ENCODE peak calls at places on chromosome 3, in nine cellular contexts. Y is adrenal gland, T is trophoblast cell, P is HFF-Myc, S is astrocyte, L is fibroblast of mammary gland, B is psoas muscle, F is fibroblast of lung, W is HepG2. O is an unnamed sample.

GRCh38 chr3:13452490-13453335 is 27.4 kb upstream of the HDAC11 start:
- DNase-seq in Y (peak; percentile 43), T (peak; percentile 90), P (no peak), S (peak; percentile 30), L (peak; percentile 39), B (no peak), F (peak; percentile 63), W (peak; percentile 63), O (peak; percentile 64)

GRCh38 chr3:88150371-88150770 is 612 bp downstream of the C3orf38 start:
- DNase-seq in Y (no peak), T (peak; percentile 29), P (no peak), S (peak; percentile 4), L (peak; percentile 17), B (no peak), F (no peak), W (no peak), O (peak; percentile 67)

GRCh38 chr3:111667621-111668239 is 72.6 kb upstream of the ZBED2 start:
- DNase-seq in Y (peak; percentile 48), T (peak; percentile 42), P (no peak), S (no peak), L (peak; percentile 33), B (no peak), F (peak; percentile 43), W (no peak), O (peak; percentile 86)

GRCh38 chr3:40386213-40386612 is 771 bp upstream of the ENTPD3 start:
- DNase-seq in Y (no peak), T (no peak), P (no peak), S (no peak), L (no peak), B (no peak), F (no peak), W (no peak), O (no peak)

GRCh38 chr3:16204751-16205150 is 30.3 kb downstream of the GALNT15 start:
- DNase-seq in Y (no peak), T (no peak), P (no peak), S (no peak), L (no peak), B (no peak), F (no peak), W (no peak), O (no peak)

GRCh38 chr3:79199966-79200365 is 567.8 kb downstream of the ROBO1 start:
- DNase-seq in Y (no peak), T (no peak), P (no peak), S (peak; percentile 38), L (peak; percentile 3), B (no peak), F (no peak), W (no peak), O (no peak)

GRCh38 chr3:14134291-14134690 is 9.4 kb downstream of the TMEM43 start:
- DNase-seq in Y (no peak), T (no peak), P (no peak), S (no peak), L (no peak), B (no peak), F (no peak), W (no peak), O (no peak)

GRCh38 chr3:101643861-101644613 is 32.9 kb downstream of the ZBTB11 start:
- DNase-seq in Y (peak; percentile 68), T (peak; percentile 89), P (peak; percentile 62), S (peak; percentile 74), L (peak; percentile 79), B (no peak), F (peak; percentile 44), W (no peak), O (peak; percentile 21)

DNA sequence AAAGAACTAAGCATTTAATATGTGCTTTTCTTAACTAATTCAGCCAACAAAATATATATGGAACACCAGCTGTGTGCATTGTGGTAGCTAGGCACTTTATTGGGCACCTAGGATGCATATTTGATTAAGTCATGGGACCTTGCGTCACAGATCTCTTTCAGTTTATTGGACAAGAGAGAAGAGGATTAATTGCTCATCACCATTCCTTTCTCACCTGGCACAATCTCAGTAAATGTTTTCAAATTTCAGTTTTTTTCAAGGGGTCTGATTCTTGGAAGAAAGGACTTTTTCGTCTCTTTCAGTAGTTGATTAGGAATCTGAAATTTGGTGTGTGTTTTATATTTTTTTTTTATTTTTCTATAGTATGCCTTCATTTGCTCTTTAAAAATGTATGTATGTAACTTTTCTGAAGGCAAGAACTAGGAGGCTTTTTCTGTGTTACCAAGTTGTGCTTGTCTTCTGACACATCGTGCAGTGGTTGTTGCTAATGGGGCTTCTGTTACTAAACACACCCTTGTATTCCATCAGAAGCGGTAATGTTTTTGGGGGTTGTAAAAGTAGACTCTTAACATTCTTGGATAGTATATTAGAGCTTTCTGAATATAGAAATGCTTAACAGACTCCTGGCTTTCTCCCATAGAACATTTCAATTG is 2.2 kb downstream of the TIPARP start:
- DNase-seq in Y (no peak), T (no peak), P (no peak), S (peak; percentile 31), L (peak; percentile 57), B (no peak), F (no peak), W (no peak), O (no peak)
- H3K4me3 ChIP-seq in Y (peak overlapping the region; percentile 82), T (no peak overlapping the region), P (peak overlapping the region; percentile 83), S (peak overlapping the region; percentile 94), L (peak overlapping the region; percentile 73), B (peak overlapping the region; percentile 88), F (peak overlapping the region; percentile 88), W (peak overlapping the region; percentile 76), O (peak overlapping the region; percentile 95)

GRCh38 chr3:186993940-186994670 is 63.8 kb downstream of the ST6GAL1 start:
- DNase-seq in Y (no peak), T (no peak), P (no peak), S (no peak), L (no peak), B (no peak), F (no peak), W (no peak), O (peak; percentile 62)

GRCh38 chr3:186993210-186993782 is 63.0 kb downstream of the ST6GAL1 start:
- DNase-seq in Y (no peak), T (no peak), P (no peak), S (no peak), L (no peak), B (no peak), F (no peak), W (no peak), O (no peak)

GRCh38 chr3:186998937-186999368 is 68.6 kb downstream of the ST6GAL1 start:
- DNase-seq in Y (no peak), T (peak; percentile 30), P (no peak), S (no peak), L (no peak), B (no peak), F (no peak), W (no peak), O (no peak)

GRCh38 chr3:186997061-186998054 is 67.0 kb downstream of the ST6GAL1 start:
- DNase-seq in Y (no peak), T (no peak), P (no peak), S (no peak), L (no peak), B (no peak), F (no peak), W (no peak), O (peak; percentile 60)

DNA sequence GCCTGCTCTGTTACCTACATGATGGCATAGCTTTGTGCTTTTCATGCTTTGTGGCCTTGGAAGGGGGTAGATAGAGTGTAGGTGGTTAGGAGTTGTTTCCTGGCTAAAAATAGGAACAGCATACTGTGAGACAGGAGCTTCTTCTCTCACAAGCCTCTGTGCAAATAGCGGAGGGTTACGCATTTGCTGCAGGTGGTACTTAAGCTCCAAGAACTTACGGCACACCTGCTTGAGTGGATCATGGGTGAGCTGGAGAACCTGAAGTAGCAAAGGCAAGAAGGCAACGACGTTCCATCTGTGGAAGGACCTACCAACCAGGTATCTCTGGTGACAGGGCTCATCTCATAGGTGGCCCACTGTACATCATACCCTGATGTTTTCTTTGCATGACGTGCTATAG is 66.0 kb downstream of the ST6GAL1 start:
- DNase-seq in Y (no peak), T (no peak), P (no peak), S (no peak), L (no peak), B (no peak), F (no peak), W (no peak), O (peak; percentile 83)
- H3K4me3 ChIP-seq in Y (no peak overlapping the region), T (no peak overlapping the region), P (no peak overlapping the region), S (no peak overlapping the region), L (no peak overlapping the region), B (no peak overlapping the region), F (no peak overlapping the region), W (no peak overlapping the region), O (peak overlapping the region; percentile 72)

GRCh38 chr3:10962481-10963036 is 30.0 kb upstream of the SLC6A1 start:
- DNase-seq in Y (no peak), T (no peak), P (no peak), S (no peak), L (no peak), B (no peak), F (no peak), W (no peak), O (no peak)

GRCh38 chr3:10956531-10956930 is 36.0 kb upstream of the SLC6A1 start:
- DNase-seq in Y (no peak), T (no peak), P (no peak), S (no peak), L (no peak), B (no peak), F (no peak), W (no peak), O (no peak)

GRCh38 chr3:10956991-10957390 is 35.6 kb upstream of the SLC6A1 start:
- DNase-seq in Y (no peak), T (no peak), P (no peak), S (no peak), L (no peak), B (peak; percentile 63), F (no peak), W (no peak), O (no peak)

GRCh38 chr3:10957976-10958749 is 34.4 kb upstream of the SLC6A1 start:
- DNase-seq in Y (no peak), T (no peak), P (no peak), S (no peak), L (no peak), B (peak; percentile 83), F (no peak), W (no peak), O (no peak)

DNA sequence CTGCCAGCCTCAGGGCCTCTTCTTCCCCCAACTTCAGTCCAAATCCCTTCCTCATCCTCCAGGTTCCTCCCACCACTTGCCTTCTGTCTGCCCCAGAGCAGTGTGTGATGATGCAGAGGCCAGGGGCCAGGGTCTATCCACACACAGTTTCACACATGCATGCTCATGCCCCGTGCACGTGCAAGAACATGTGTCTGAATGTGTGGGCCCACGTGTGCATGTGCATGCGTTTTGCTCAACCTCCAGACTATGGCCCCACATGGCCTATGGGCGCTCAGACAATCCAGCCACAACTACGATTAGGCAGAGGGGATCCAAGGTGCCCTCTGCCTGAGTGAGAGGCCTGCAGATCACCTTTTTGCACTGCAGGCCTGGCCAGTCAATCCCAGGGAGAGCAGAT is 32.3 kb upstream of the SLC6A1 start:
- DNase-seq in Y (no peak), T (no peak), P (no peak), S (no peak), L (no peak), B (no peak), F (no peak), W (no peak), O (no peak)
- H3K4me3 ChIP-seq in Y (no peak overlapping the region), T (no peak overlapping the region), P (no peak overlapping the region), S (no peak overlapping the region), L (no peak overlapping the region), B (no peak overlapping the region), F (no peak overlapping the region), W (no peak overlapping the region), O (no peak overlapping the region)

GRCh38 chr3:177692304-177692703 is 495.0 kb upstream of the TBL1XR1 start:
- DNase-seq in Y (no peak), T (no peak), P (no peak), S (no peak), L (no peak), B (no peak), F (no peak), W (no peak), O (no peak)

GRCh38 chr3:177694951-177695350 is 497.7 kb upstream of the TBL1XR1 start:
- DNase-seq in Y (no peak), T (peak; percentile 12), P (no peak), S (no peak), L (no peak), B (no peak), F (no peak), W (no peak), O (no peak)

GRCh38 chr3:177694316-177694715 is 497.0 kb upstream of the TBL1XR1 start:
- DNase-seq in Y (no peak), T (no peak), P (peak; percentile 85), S (peak; percentile 59), L (peak; percentile 80), B (no peak), F (peak; percentile 92), W (no peak), O (peak; percentile 9)

GRCh38 chr3:177689077-177689476 is 491.8 kb upstream of the TBL1XR1 start:
- DNase-seq in Y (no peak), T (no peak), P (no peak), S (no peak), L (no peak), B (no peak), F (no peak), W (no peak), O (no peak)

DNA sequence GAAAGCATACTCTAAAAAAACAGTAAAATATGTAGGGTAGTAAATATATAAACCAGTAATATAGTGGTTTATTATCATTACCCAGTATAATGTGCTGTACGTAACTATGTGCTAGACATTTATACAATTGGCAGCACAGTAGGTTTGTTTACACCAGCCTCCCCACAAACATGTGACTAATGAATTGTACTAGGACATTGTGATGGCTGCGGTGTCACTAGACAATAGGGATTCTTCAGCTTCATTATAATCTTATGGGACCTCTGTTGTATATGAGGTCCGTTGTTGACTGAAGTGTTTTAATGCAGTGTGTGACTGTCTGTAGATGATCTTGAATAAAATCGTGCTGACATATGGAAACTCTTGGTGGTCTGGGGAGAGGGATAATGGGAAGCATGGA is 496.3 kb upstream of the TBL1XR1 start:
- DNase-seq in Y (no peak), T (no peak), P (no peak), S (no peak), L (no peak), B (no peak), F (no peak), W (no peak), O (no peak)
- H3K4me3 ChIP-seq in Y (no peak overlapping the region), T (no peak overlapping the region), P (no peak overlapping the region), S (no peak overlapping the region), L (no peak overlapping the region), B (no peak overlapping the region), F (no peak overlapping the region), W (no peak overlapping the region), O (no peak overlapping the region)

O was measured in GM12865.